ENCODE peak calls at places on chromosomes 4 and X, in ten cellular contexts. X is GM23248; U is heart left ventricle; P is tibial nerve; B is CD4-positive, alpha-beta T cell; N is suprapubic skin; I is Karpas-422; A is prostate gland; E is CD8-positive, alpha-beta T cell; F is lung. T is an unnamed sample. For H3K9me3, the result is how much of the 10 kb centered on the place peaks cover.

GRCh38 chr4:48033825-48034413 is 17.3 kb downstream of the NIPAL1 start:
- DNase-seq in X (peak), U (no peak), P (peak), B (peak), N (no peak), I (peak), A (peak), E (peak), F (no peak), T (no peak)

GRCh38 chr4:15024386-15024785 is 22.1 kb downstream of the CPEB2 start:
- DNase-seq in X (peak), U (no peak), P (no peak), B (no peak), N (no peak), I (no peak), A (no peak), E (no peak), F (no peak), T (no peak)

GRCh38 chr4:174217273-174218126 is 66.0 kb downstream of the FBXO8 start:
- DNase-seq in X (peak), U (peak), P (no peak), B (no peak), N (no peak), I (no peak), A (no peak), E (no peak), F (no peak), T (no peak)

GRCh38 chr4:73895201-73896177 is 26.3 kb downstream of the CXCL1 start:
- DNase-seq in X (no peak), U (no peak), P (no peak), B (no peak), N (no peak), I (no peak), A (peak), E (no peak), F (no peak), T (no peak)

GRCh38 chr4:109155682-109156243 is 146.7 kb downstream of the COL25A1 start:
- DNase-seq in X (peak), U (no peak), P (no peak), B (no peak), N (no peak), I (no peak), A (no peak), E (no peak), F (no peak), T (no peak)

GRCh38 chr4:93617596-93617995 is 211.0 kb upstream of the ATOH1 start:
- DNase-seq in X (no peak), U (no peak), P (no peak), B (no peak), N (no peak), I (no peak), A (no peak), E (no peak), F (no peak), T (no peak)

GRCh38 chrX:148500428-148501120 is at the start of gene AFF2:
- DNase-seq in X (peak), U (peak), P (peak), B (peak), N (peak), I (peak), A (no peak), E (peak), F (peak), T (no peak)

GRCh38 chr4:102321260-102321991 is 23.9 kb downstream of the SLC39A8 start:
- DNase-seq in X (peak), U (no peak), P (no peak), B (no peak), N (no peak), I (peak), A (no peak), E (no peak), F (no peak), T (no peak)

GRCh38 chrX:150465326-150465725 is 102.2 kb downstream of the MAMLD1 start:
- DNase-seq in X (no peak), U (no peak), P (no peak), B (no peak), N (no peak), I (no peak), A (no peak), E (no peak), F (no peak), T (no peak)

GRCh38 chrX:107610667-107611066 is 17.6 kb upstream of the PRPS1 start:
- DNase-seq in X (no peak), U (no peak), P (no peak), B (no peak), N (no peak), I (no peak), A (no peak), E (no peak), F (no peak), T (no peak)

GRCh38 chrX:130108647-130109428 is 1.5 kb downstream of the ELF4 start:
- DNase-seq in X (peak), U (no peak), P (no peak), B (no peak), N (no peak), I (peak), A (no peak), E (peak), F (no peak), T (peak)

GRCh38 chr4:108118505-108118904 is 50.2 kb downstream of the LEF1 start:
- DNase-seq in X (no peak), U (no peak), P (no peak), B (peak), N (no peak), I (no peak), A (no peak), E (no peak), F (no peak), T (no peak)

GRCh38 chrX:38726596-38726995 is 74.7 kb upstream of the MID1IP1 start:
- DNase-seq in X (no peak), U (no peak), P (peak), B (no peak), N (no peak), I (no peak), A (no peak), E (no peak), F (no peak), T (no peak)

GRCh38 chr4:3074078-3074845 is at the start of the genes HTT and HTT-AS:
- DNase-seq in X (peak), U (peak), P (peak), B (peak), N (peak), I (peak), A (peak), E (peak), F (peak), T (peak)

GRCh38 chr4:78864405-78865024 is 74.7 kb downstream of the PAQR3 start:
- DNase-seq in X (peak), U (no peak), P (peak), B (no peak), N (no peak), I (peak), A (peak), E (no peak), F (no peak), T (no peak)

GRCh38 chr4:145299380-145300076 is 119.1 kb upstream of the OTUD4 start:
- DNase-seq in X (peak), U (no peak), P (no peak), B (no peak), N (no peak), I (peak), A (no peak), E (peak), F (no peak), T (no peak)

GRCh38 chrX:18941896-18942295 is 42.0 kb downstream of the PHKA2 start:
- DNase-seq in X (no peak), U (no peak), P (no peak), B (no peak), N (no peak), I (no peak), A (no peak), E (no peak), F (no peak), T (peak)

GRCh38 chr4:146329042-146329716 is 114.8 kb downstream of the REELD1 start:
- DNase-seq in X (peak), U (no peak), P (no peak), B (no peak), N (no peak), I (no peak), A (no peak), E (no peak), F (no peak), T (no peak)

GRCh38 chr4:125315571-125316390 is 1.0 kb downstream of the FAT4 start:
- DNase-seq in X (peak), U (peak), P (peak), B (no peak), N (peak), I (no peak), A (peak), E (no peak), F (peak), T (peak)

GRCh38 chr4:68271851-68272756 is 26.6 kb upstream of the TMPRSS11B start:
- DNase-seq in X (peak), U (no peak), P (peak), B (no peak), N (no peak), I (peak), A (peak), E (no peak), F (no peak), T (no peak)

GRCh38 chr4:53830511-53830910 is 233.9 kb downstream of the CHIC2 start:
- DNase-seq in X (no peak), U (no peak), P (no peak), B (no peak), N (no peak), I (peak), A (no peak), E (no peak), F (no peak), T (no peak)

DNA sequence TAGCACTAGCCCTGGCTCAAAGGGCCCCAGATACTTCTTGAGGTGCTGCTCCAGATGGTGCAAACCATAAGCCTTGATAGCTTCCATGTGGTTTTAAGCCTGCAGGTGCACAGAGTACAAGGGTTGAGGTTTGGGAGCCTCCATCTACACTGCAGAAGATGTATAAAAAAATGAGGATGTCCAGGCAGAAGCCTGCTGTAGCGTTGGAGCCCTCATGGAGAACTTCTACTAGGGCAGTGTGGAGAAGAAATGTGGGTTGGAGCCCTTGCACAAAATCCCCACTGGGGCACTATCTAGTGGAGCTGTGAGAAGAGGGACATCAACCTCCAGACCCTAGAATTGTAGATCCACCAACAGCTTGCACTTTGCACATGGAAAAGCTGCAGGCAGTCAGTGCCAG is 231.9 kb downstream of the CHIC2 start:
- DNase-seq in X (no peak), U (no peak), P (no peak), B (no peak), N (no peak), I (peak), A (no peak), E (no peak), F (no peak), T (no peak)
- H3K9me3 ChIP-seq in X (under half), U (under half), P (under half), B (under half), N (under half), I (under half), A (under half), E (under half), F (under half), T (under half)

DNA sequence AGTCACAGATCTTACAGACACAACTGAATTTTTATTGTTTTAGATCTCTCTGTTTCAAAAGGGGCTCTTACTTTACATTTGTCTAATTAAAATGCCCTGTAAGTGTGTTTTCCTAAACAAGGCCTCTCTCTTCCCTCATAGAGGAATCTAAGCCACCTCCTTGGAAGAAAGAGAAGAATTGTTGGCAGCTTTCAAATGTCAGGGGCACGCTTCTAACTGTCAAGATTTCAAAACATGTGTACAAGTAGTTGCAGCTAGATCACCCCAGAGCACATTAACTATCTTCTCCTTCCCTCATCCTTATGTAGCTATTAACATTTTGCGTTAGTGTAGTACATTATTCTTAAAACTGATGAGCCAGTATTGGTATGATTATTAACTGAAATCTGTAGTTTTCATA is 266.5 kb upstream of the BOD1L1 start:
- DNase-seq in X (no peak), U (no peak), P (no peak), B (no peak), N (no peak), I (no peak), A (no peak), E (no peak), F (no peak), T (no peak)
- H3K9me3 ChIP-seq in X (under half), U (under half), P (under half), B (under half), N (under half), I (under half), A (under half), E (under half), F (under half), T (under half)

GRCh38 chrX:154313147-154313546 is 17.6 kb downstream of the TKTL1 start:
- DNase-seq in X (no peak), U (no peak), P (no peak), B (no peak), N (no peak), I (no peak), A (no peak), E (no peak), F (no peak), T (no peak)

GRCh38 chrX:154308108-154308946 is 12.7 kb downstream of the TKTL1 start:
- DNase-seq in X (peak), U (peak), P (peak), B (peak), N (peak), I (peak), A (peak), E (peak), F (peak), T (peak)

GRCh38 chrX:154312116-154312515 is 16.5 kb downstream of the TKTL1 start:
- DNase-seq in X (no peak), U (no peak), P (no peak), B (no peak), N (no peak), I (no peak), A (no peak), E (no peak), F (no peak), T (no peak)

GRCh38 chrX:154309041-154309775 is 13.6 kb downstream of the TKTL1 start:
- DNase-seq in X (no peak), U (no peak), P (no peak), B (no peak), N (no peak), I (no peak), A (no peak), E (no peak), F (no peak), T (no peak)

GRCh38 chrX:154310991-154311541 is 15.5 kb downstream of the TKTL1 start:
- DNase-seq in X (no peak), U (no peak), P (no peak), B (no peak), N (no peak), I (no peak), A (no peak), E (no peak), F (no peak), T (no peak)
- H3K9me3 ChIP-seq in X (under half), U (under half), P (under half), B (under half), N (under half), I (under half), A (under half), E (under half), F (under half), T (under half)

DNA sequence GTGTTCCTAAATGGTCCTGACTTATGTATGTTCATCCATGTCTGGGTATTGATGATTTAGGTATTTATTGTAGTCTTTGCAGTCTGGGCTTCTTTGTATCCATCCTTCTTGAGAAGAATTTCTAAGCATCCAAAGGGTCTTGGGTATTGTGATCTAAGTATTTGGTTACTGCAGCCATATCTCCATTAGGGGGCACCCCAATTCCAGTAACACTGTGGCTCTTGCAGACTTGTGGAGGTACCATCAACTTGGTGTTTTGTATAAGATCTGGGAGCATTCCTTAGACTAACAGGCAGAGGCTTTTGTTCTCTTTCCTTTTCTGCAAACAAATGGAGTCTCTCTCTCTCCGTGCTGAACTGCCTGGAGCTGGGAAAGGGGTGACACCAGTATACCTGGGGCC is 113.7 kb upstream of the NEXMIF start:
- DNase-seq in X (peak), U (no peak), P (no peak), B (no peak), N (no peak), I (peak), A (no peak), E (no peak), F (no peak), T (no peak)
- H3K9me3 ChIP-seq in X (under half), U (under half), P (under half), B (under half), N (under half), I (under half), A (under half), E (under half), F (under half), T (under half)

GRCh38 chr4:8913121-8913857 is 41.6 kb upstream of the HMX1 start:
- DNase-seq in X (peak), U (no peak), P (no peak), B (no peak), N (peak), I (no peak), A (peak), E (no peak), F (no peak), T (peak)
- H3K9me3 ChIP-seq in X (under half), U (under half), P (under half), B (under half), N (under half), I (under half), A (under half), E (under half), F (under half), T (under half)

GRCh38 chrX:76920621-76921020 is 493.1 kb downstream of the MAGEE1 start:
- DNase-seq in X (no peak), U (no peak), P (no peak), B (no peak), N (no peak), I (no peak), A (no peak), E (no peak), F (no peak), T (no peak)
- H3K9me3 ChIP-seq in X (under half), U (under half), P (under half), B (under half), N (under half), I (under half), A (under half), E (under half), F (under half), T (under half)

DNA sequence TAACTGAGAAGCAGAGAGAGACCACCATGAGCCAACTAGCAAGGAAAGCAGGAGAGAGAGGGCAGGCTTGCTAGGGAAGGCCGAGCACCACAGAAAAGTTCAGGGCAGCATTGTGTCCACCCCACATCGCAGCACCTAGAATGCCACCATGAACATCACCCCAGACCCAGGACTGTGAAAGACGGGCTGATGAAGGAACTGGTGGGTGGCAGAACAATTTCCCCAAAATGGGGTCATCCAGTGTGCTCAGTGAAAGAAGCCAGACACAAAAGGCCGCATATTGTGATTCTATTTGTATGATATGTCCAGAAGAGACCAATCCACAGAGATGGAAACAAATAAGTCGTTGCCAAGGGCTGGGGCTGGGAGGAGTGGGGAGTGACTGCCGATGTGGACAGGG is 16.8 kb downstream of the PNMA6E start:
- DNase-seq in X (no peak), U (no peak), P (no peak), B (no peak), N (no peak), I (no peak), A (no peak), E (no peak), F (no peak), T (no peak)
- H3K9me3 ChIP-seq in X (under half), U (under half), P (under half), B (under half), N (under half), I (under half), A (under half), E (under half), F (under half), T (under half)

GRCh38 chrX:135432881-135433521 is 11.3 kb downstream of the SMIM10L2A start:
- DNase-seq in X (no peak), U (no peak), P (no peak), B (no peak), N (no peak), I (no peak), A (no peak), E (no peak), F (no peak), T (no peak)
- H3K9me3 ChIP-seq in X (under half), U (under half), P (under half), B (under half), N (under half), I (under half), A (under half), E (under half), F (under half), T (under half)

DNA sequence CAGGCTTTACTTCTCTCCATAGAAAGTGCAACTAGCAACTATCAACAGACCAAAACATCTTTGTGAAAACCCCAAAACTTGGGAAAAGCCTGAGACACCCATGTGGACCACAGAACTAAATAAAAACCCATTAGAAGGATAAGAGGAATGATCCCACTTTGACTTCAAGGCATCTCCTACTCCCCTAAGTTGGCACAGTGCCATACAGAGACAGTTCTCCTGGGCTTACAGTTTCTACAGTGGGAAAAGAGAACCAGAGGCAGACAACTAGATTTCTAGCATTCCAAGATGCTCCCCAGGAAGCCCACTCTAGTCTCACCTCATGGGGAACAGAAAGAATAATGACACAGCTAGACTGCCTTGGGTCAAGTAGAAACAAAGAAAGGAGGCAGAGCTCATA is 20.4 kb downstream of the TMLHE start:
- DNase-seq in X (no peak), U (no peak), P (no peak), B (no peak), N (no peak), I (no peak), A (no peak), E (no peak), F (no peak), T (no peak)
- H3K9me3 ChIP-seq in X (under half), U (under half), P (under half), B (under half), N (under half), I (under half), A (under half), E (under half), F (under half), T (under half)